ENCODE peak calls at places on chromosomes 2 and 18, in six cellular contexts. One of them, this sample, is unnamed.

GRCh38 chr2:120384486-120385354 is 38.8 kb downstream of the INHBB start:
- DNase-seq in Panc1: no peak
- DNase-seq in lower lobe of right lung: peak; percentile 24
- DNase-seq in foreskin fibroblast: no peak
- DNase-seq in left ventricle myocardium inferior: no peak
- DNase-seq in fibroblast of pulmonary artery: no peak
- DNase-seq in this sample: no peak

GRCh38 chr2:152499921-152500320 is 164.9 kb downstream of the FMNL2 start:
- DNase-seq in foreskin fibroblast: peak; percentile 62
- DNase-seq in left ventricle myocardium inferior: no peak
- DNase-seq in fibroblast of pulmonary artery: peak; percentile 51
- DNase-seq in Panc1: no peak
- DNase-seq in lower lobe of right lung: no peak
- DNase-seq in this sample: peak; percentile 79

GRCh38 chr2:14385043-14385442 is 247.5 kb upstream of the LRATD1 start:
- DNase-seq in fibroblast of pulmonary artery: no peak
- DNase-seq in left ventricle myocardium inferior: no peak
- DNase-seq in lower lobe of right lung: no peak
- DNase-seq in Panc1: no peak
- DNase-seq in foreskin fibroblast: no peak
- DNase-seq in this sample: no peak

GRCh38 chr2:59029058-59029457 is 787.9 kb upstream of the FANCL start:
- DNase-seq in foreskin fibroblast: no peak
- DNase-seq in lower lobe of right lung: no peak
- DNase-seq in left ventricle myocardium inferior: peak; percentile 36
- DNase-seq in Panc1: no peak
- DNase-seq in fibroblast of pulmonary artery: no peak
- DNase-seq in this sample: no peak

GRCh38 chr18:8139971-8140406 is 469.2 kb upstream of the RAB12 start:
- DNase-seq in Panc1: no peak
- DNase-seq in foreskin fibroblast: peak; percentile 73
- DNase-seq in lower lobe of right lung: no peak
- DNase-seq in fibroblast of pulmonary artery: no peak
- DNase-seq in left ventricle myocardium inferior: peak; percentile 37
- DNase-seq in this sample: no peak

GRCh38 chr2:112692496-112692911 is 28.3 kb upstream of the NT5DC4 start:
- DNase-seq in fibroblast of pulmonary artery: peak; percentile 93
- DNase-seq in left ventricle myocardium inferior: peak; percentile 21
- DNase-seq in lower lobe of right lung: peak; percentile 70
- DNase-seq in Panc1: peak; percentile 90
- DNase-seq in foreskin fibroblast: peak; percentile 98
- DNase-seq in this sample: peak; percentile 95

GRCh38 chr2:191112448-191112901 is 38.3 kb downstream of the STAT4 start:
- DNase-seq in fibroblast of pulmonary artery: no peak
- DNase-seq in Panc1: no peak
- DNase-seq in left ventricle myocardium inferior: no peak
- DNase-seq in lower lobe of right lung: no peak
- DNase-seq in foreskin fibroblast: no peak
- DNase-seq in this sample: no peak

GRCh38 chr18:21997207-21998143 is 171.9 kb upstream of the GATA6 start:
- DNase-seq in foreskin fibroblast: peak; percentile 37
- DNase-seq in lower lobe of right lung: no peak
- DNase-seq in fibroblast of pulmonary artery: peak; percentile 66
- DNase-seq in left ventricle myocardium inferior: no peak
- DNase-seq in Panc1: peak; percentile 46
- DNase-seq in this sample: peak; percentile 49

GRCh38 chr2:149038442-149039212 is at the start of gene LYPD6B:
- DNase-seq in lower lobe of right lung: peak; percentile 69
- DNase-seq in left ventricle myocardium inferior: no peak
- DNase-seq in fibroblast of pulmonary artery: no peak
- DNase-seq in foreskin fibroblast: no peak
- DNase-seq in Panc1: no peak
- DNase-seq in this sample: no peak

GRCh38 chr2:140696449-140696848 is 1434.4 kb downstream of the LRP1B start:
- DNase-seq in foreskin fibroblast: no peak
- DNase-seq in left ventricle myocardium inferior: no peak
- DNase-seq in Panc1: no peak
- DNase-seq in fibroblast of pulmonary artery: no peak
- DNase-seq in lower lobe of right lung: no peak
- DNase-seq in this sample: no peak

GRCh38 chr2:166750624-166751023 is 137.7 kb upstream of the XIRP2 start:
- DNase-seq in fibroblast of pulmonary artery: no peak
- DNase-seq in left ventricle myocardium inferior: no peak
- DNase-seq in lower lobe of right lung: no peak
- DNase-seq in Panc1: no peak
- DNase-seq in foreskin fibroblast: no peak
- DNase-seq in this sample: no peak

GRCh38 chr2:177893880-177894279 is 178.7 kb downstream of the PDE11A start:
- DNase-seq in Panc1: no peak
- DNase-seq in fibroblast of pulmonary artery: no peak
- DNase-seq in lower lobe of right lung: no peak
- DNase-seq in foreskin fibroblast: no peak
- DNase-seq in left ventricle myocardium inferior: no peak
- DNase-seq in this sample: no peak

GRCh38 chr2:235049069-235049468 is 97.3 kb downstream of the SH3BP4 start:
- DNase-seq in foreskin fibroblast: no peak
- DNase-seq in lower lobe of right lung: no peak
- DNase-seq in fibroblast of pulmonary artery: no peak
- DNase-seq in left ventricle myocardium inferior: no peak
- DNase-seq in Panc1: no peak
- DNase-seq in this sample: no peak

GRCh38 chr2:151306621-151307020 is 17.2 kb upstream of the NMI start:
- DNase-seq in fibroblast of pulmonary artery: peak; percentile 89
- DNase-seq in lower lobe of right lung: no peak
- DNase-seq in foreskin fibroblast: peak; percentile 88
- DNase-seq in left ventricle myocardium inferior: no peak
- DNase-seq in Panc1: no peak
- DNase-seq in this sample: peak; percentile 77

GRCh38 chr2:193963472-193964119 is 1693.4 kb upstream of the SLC39A10 start:
- DNase-seq in lower lobe of right lung: no peak
- DNase-seq in foreskin fibroblast: peak; percentile 61
- DNase-seq in Panc1: peak; percentile 12
- DNase-seq in fibroblast of pulmonary artery: peak; percentile 81
- DNase-seq in left ventricle myocardium inferior: no peak
- DNase-seq in this sample: peak; percentile 71

GRCh38 chr2:120605231-120605935 is 130.3 kb upstream of the GLI2 start:
- DNase-seq in Panc1: no peak
- DNase-seq in left ventricle myocardium inferior: peak; percentile 7
- DNase-seq in fibroblast of pulmonary artery: no peak
- DNase-seq in lower lobe of right lung: peak; percentile 64
- DNase-seq in foreskin fibroblast: no peak
- DNase-seq in this sample: no peak

GRCh38 chr2:61117534-61117933 is 44.5 kb upstream of the C2orf74 start:
- DNase-seq in foreskin fibroblast: peak; percentile 77
- DNase-seq in fibroblast of pulmonary artery: no peak
- DNase-seq in lower lobe of right lung: no peak
- DNase-seq in Panc1: no peak
- DNase-seq in left ventricle myocardium inferior: no peak
- DNase-seq in this sample: no peak

GRCh38 chr2:130873700-130874346 is 37.1 kb downstream of the ARHGEF4 start:
- DNase-seq in Panc1: peak; percentile 30
- DNase-seq in lower lobe of right lung: peak; percentile 58
- DNase-seq in left ventricle myocardium inferior: peak; percentile 57
- DNase-seq in foreskin fibroblast: peak; percentile 60
- DNase-seq in fibroblast of pulmonary artery: peak; percentile 77
- DNase-seq in this sample: peak; percentile 69

DNA sequence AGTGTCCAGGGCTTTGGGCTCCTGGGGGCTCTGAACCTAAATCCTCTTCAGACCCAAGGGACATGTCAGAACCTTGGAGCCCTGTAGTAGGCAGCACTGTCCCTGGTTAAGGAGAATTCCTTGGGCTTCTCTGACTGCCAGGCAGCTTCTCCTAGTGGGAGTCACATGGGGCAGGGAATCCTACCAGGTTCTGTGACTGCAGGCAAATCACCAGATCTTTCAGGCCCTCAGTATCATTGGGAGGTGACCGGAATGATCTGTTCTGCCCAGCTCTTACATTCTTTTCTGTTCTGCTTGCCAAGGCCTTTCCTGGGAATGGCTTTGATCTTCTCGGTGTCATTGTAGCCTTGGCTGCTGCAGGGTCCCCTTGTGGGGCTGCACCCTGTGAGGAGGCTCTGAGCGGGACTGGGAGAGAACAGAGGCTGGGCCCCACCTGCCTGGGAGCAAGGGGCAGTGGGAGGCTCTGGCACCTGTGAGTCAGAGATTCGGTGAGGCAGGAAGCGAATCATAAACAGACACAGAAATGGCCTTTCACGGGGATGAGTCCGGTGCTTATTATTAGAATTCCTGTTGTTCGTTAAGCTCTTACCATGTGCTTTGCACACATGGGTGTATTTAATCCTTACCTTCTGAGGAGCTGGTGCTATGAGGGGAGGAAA is 14.1 kb downstream of the CEP68 start:
- DNase-seq in lower lobe of right lung: no peak
- DNase-seq in foreskin fibroblast: peak; percentile 77
- DNase-seq in left ventricle myocardium inferior: no peak
- DNase-seq in Panc1: no peak
- DNase-seq in fibroblast of pulmonary artery: peak; percentile 53
- DNase-seq in this sample: peak; percentile 38
- TF ChIP-seq CTCF in lower lobe of right lung: peak; percentile 9
- TF ChIP-seq CTCF in foreskin fibroblast: peak; percentile 39
- TF ChIP-seq CTCF in left ventricle myocardium inferior: peak; percentile 42
- TF ChIP-seq CTCF in Panc1: peak; percentile 44
- TF ChIP-seq CTCF in fibroblast of pulmonary artery: peak; percentile 41
- TF ChIP-seq CTCF in this sample: peak; percentile 22

GRCh38 chr2:156727867-156728266 is 291.7 kb downstream of the GPD2 start:
- DNase-seq in fibroblast of pulmonary artery: no peak
- DNase-seq in left ventricle myocardium inferior: no peak
- DNase-seq in foreskin fibroblast: no peak
- DNase-seq in Panc1: no peak
- DNase-seq in lower lobe of right lung: no peak
- DNase-seq in this sample: no peak

DNA sequence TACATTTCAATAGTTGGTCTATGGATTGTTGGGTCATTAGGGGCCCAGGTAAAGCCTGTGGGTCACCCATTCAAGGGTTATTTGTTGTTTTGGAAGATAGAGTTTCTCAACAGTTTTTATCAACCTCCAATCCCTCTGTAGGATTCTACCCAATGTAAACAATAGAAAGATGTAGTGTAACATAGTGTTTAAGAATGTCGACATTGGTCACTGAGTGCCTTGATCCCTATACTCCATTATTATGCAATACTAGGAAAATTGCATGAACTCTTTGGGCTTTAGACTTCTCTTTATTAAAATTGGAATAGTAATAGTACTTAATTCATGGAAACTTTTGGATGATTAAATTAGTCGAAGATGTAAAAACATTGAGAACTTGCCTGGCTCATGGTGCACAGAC is 292.1 kb downstream of the GPD2 start:
- DNase-seq in fibroblast of pulmonary artery: no peak
- DNase-seq in foreskin fibroblast: no peak
- DNase-seq in left ventricle myocardium inferior: no peak
- DNase-seq in lower lobe of right lung: no peak
- DNase-seq in Panc1: no peak
- DNase-seq in this sample: no peak
- H3K4me3 ChIP-seq in fibroblast of pulmonary artery: no peak overlapping the region
- H3K4me3 ChIP-seq in foreskin fibroblast: no peak overlapping the region
- H3K4me3 ChIP-seq in left ventricle myocardium inferior: no peak overlapping the region
- H3K4me3 ChIP-seq in lower lobe of right lung: no peak overlapping the region
- H3K4me3 ChIP-seq in Panc1: no peak overlapping the region
- H3K4me3 ChIP-seq in this sample: no peak overlapping the region

DNA sequence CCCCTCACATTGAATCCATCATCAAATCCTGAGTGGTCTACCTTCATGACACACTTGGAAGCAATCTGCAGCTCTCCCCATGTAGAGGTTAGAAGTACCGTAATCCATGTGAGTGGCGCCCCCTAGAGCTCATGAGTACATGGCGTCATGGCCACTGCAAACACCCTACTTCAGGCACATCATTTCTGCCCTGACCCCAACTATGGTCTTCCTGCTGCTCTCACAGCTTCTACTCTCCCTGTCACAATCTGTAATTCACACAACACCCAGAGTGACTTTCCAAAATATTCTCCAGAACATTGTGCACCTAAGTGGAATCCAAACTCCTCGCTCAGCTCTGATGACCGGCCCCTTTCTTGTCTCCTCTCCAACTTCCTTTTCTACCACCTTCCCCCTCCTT is 141.9 kb downstream of the ANKRD44 start:
- DNase-seq in Panc1: no peak
- DNase-seq in lower lobe of right lung: peak; percentile 66
- DNase-seq in left ventricle myocardium inferior: peak; percentile 46
- DNase-seq in foreskin fibroblast: peak; percentile 69
- DNase-seq in fibroblast of pulmonary artery: peak; percentile 80
- DNase-seq in this sample: peak; percentile 61
- TF ChIP-seq CTCF in Panc1: peak; percentile 80
- TF ChIP-seq CTCF in lower lobe of right lung: peak; percentile 57
- TF ChIP-seq CTCF in left ventricle myocardium inferior: peak; percentile 61
- TF ChIP-seq CTCF in foreskin fibroblast: peak; percentile 50
- TF ChIP-seq CTCF in fibroblast of pulmonary artery: peak; percentile 77
- TF ChIP-seq CTCF in this sample: peak; percentile 71

GRCh38 chr18:62436636-62437519 is 85.9 kb upstream of the ZCCHC2 start:
- DNase-seq in left ventricle myocardium inferior: peak; percentile 89
- DNase-seq in fibroblast of pulmonary artery: peak; percentile 89
- DNase-seq in foreskin fibroblast: peak; percentile 88
- DNase-seq in lower lobe of right lung: peak; percentile 87
- DNase-seq in Panc1: no peak
- DNase-seq in this sample: peak; percentile 13
- H3K4me3 ChIP-seq in left ventricle myocardium inferior: peak overlapping the region; percentile 16
- H3K4me3 ChIP-seq in fibroblast of pulmonary artery: no peak overlapping the region
- H3K4me3 ChIP-seq in foreskin fibroblast: no peak overlapping the region
- H3K4me3 ChIP-seq in lower lobe of right lung: no peak overlapping the region
- H3K4me3 ChIP-seq in Panc1: no peak overlapping the region
- H3K4me3 ChIP-seq in this sample: no peak overlapping the region

GRCh38 chr2:219739866-219740440 is 112.5 kb downstream of the SLC4A3 start:
- DNase-seq in left ventricle myocardium inferior: no peak
- DNase-seq in Panc1: no peak
- DNase-seq in foreskin fibroblast: no peak
- DNase-seq in lower lobe of right lung: no peak
- DNase-seq in fibroblast of pulmonary artery: no peak
- DNase-seq in this sample: no peak

GRCh38 chr2:219736196-219736595 is 108.8 kb downstream of the SLC4A3 start:
- DNase-seq in fibroblast of pulmonary artery: peak; percentile 84
- DNase-seq in lower lobe of right lung: no peak
- DNase-seq in Panc1: peak; percentile 15
- DNase-seq in foreskin fibroblast: peak; percentile 79
- DNase-seq in left ventricle myocardium inferior: no peak
- DNase-seq in this sample: peak; percentile 80

GRCh38 chr2:219739061-219739460 is 111.6 kb downstream of the SLC4A3 start:
- DNase-seq in Panc1: no peak
- DNase-seq in lower lobe of right lung: no peak
- DNase-seq in left ventricle myocardium inferior: no peak
- DNase-seq in fibroblast of pulmonary artery: no peak
- DNase-seq in foreskin fibroblast: no peak
- DNase-seq in this sample: no peak

GRCh38 chr2:219733746-219734145 is 106.3 kb downstream of the SLC4A3 start:
- DNase-seq in lower lobe of right lung: no peak
- DNase-seq in fibroblast of pulmonary artery: no peak
- DNase-seq in left ventricle myocardium inferior: no peak
- DNase-seq in Panc1: no peak
- DNase-seq in foreskin fibroblast: no peak
- DNase-seq in this sample: no peak

DNA sequence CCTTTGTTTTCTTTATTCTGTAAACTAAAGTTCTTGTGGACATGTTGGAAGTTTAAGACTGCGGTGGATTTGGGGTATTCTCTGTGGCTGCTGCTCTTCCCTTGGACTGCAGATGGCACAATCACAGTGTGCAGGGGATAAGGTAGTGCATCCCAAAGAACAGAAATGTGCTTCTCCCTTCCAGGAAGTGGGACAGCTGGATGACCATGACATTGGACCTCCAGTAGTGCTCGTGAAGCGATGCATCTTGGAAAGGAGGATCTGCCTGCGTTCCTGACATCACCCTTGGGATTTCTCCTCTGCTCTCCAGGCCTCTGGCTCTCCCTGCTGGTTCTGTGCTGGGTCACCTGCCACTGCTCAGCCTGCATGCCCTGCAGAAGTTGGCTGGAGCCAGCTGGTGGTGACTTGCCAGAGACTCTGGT is 109.9 kb downstream of the SLC4A3 start:
- DNase-seq in Panc1: no peak
- DNase-seq in foreskin fibroblast: peak; percentile 41
- DNase-seq in lower lobe of right lung: no peak
- DNase-seq in left ventricle myocardium inferior: peak; percentile 27
- DNase-seq in fibroblast of pulmonary artery: peak; percentile 29
- DNase-seq in this sample: peak; percentile 23
- TF ChIP-seq CTCF in Panc1: peak; percentile 67
- TF ChIP-seq CTCF in foreskin fibroblast: peak; percentile 74
- TF ChIP-seq CTCF in lower lobe of right lung: no peak
- TF ChIP-seq CTCF in left ventricle myocardium inferior: peak; percentile 65
- TF ChIP-seq CTCF in fibroblast of pulmonary artery: peak; percentile 33
- TF ChIP-seq CTCF in this sample: peak; percentile 66